ENCODE peak calls at places on chromosome 19, in four cellular contexts. Y, L, E and A are unnamed samples.

GRCh38 chr19:48568345-48568886 is 16.4 kb downstream of the SULT2B1 start:
- DNase-seq in Y (no peak), E (peak; percentile 52), L (peak; percentile 61), A (no peak)

GRCh38 chr19:6802336-6803035 is 30.0 kb downstream of the VAV1 start:
- DNase-seq in Y (no peak), L (no peak), E (no peak), A (peak; percentile 78)

GRCh38 chr19:1063030-1063908 is 3.7 kb upstream of the ARHGAP45 start:
- DNase-seq in E (peak; percentile 87), Y (peak; percentile 83), L (no peak), A (no peak)

GRCh38 chr19:16216744-16217670 is 19.3 kb downstream of the AP1M1 start:
- DNase-seq in E (no peak), Y (no peak), L (no peak), A (no peak)

GRCh38 chr19:1616396-1616795 is 11.1 kb upstream of the UQCR11 start:
- DNase-seq in E (no peak), L (no peak), Y (no peak), A (no peak)

GRCh38 chr19:21482863-21483276 is 22.5 kb upstream of the ZNF429 start:
- DNase-seq in E (peak; percentile 29), L (peak; percentile 6), Y (peak; percentile 72), A (no peak)

GRCh38 chr19:55811340-55811739 is 20.5 kb downstream of the NLRP11 start:
- DNase-seq in L (no peak), Y (no peak), E (no peak), A (no peak)

GRCh38 chr19:1134431-1134830 is 30.6 kb downstream of the GPX4 start:
- DNase-seq in L (no peak), Y (no peak), E (no peak), A (no peak)

GRCh38 chr19:29517412-29517811 is 8.4 kb upstream of the VSTM2B start:
- DNase-seq in E (no peak), L (no peak), Y (no peak), A (no peak)

GRCh38 chr19:27997069-27997468 is 1215.9 kb downstream of the UQCRFS1 start:
- DNase-seq in E (no peak), Y (no peak), L (no peak), A (no peak)

GRCh38 chr19:17086129-17086528 is 10.6 kb downstream of the MYO9B start:
- DNase-seq in Y (no peak), L (no peak), E (no peak), A (no peak)

GRCh38 chr19:55341191-55342043 is 1.7 kb downstream of the KMT5C start:
- DNase-seq in Y (peak; percentile 83), L (peak; percentile 40), E (peak; percentile 95), A (no peak)

GRCh38 chr19:7742575-7742974 is 4.8 kb downstream of the CD209 start:
- DNase-seq in L (no peak), Y (no peak), E (peak; percentile 52), A (no peak)

GRCh38 chr19:43555185-43555770 is 20.0 kb downstream of the XRCC1 start:
- DNase-seq in Y (peak; percentile 92), L (peak; percentile 62), E (peak; percentile 76), A (no peak)

GRCh38 chr19:41064974-41065569 is 23.2 kb upstream of the CYP2A13 start:
- DNase-seq in Y (no peak), L (no peak), E (peak; percentile 67), A (no peak)

GRCh38 chr19:7596191-7596937 is 701 bp downstream of the CAMSAP3 start:
- DNase-seq in E (no peak), Y (no peak), L (no peak), A (no peak)

GRCh38 chr19:12126707-12127106 is 13.4 kb downstream of the ZNF20 start:
- DNase-seq in E (peak; percentile 18), Y (peak; percentile 22), L (peak; percentile 24), A (no peak)
- TF ChIP-seq NR2C2 in E (no peak), Y (no peak), L (no peak), A (no peak)

GRCh38 chr19:36047835-36048234 is 6.2 kb downstream of the THAP8 start:
- DNase-seq in L (no peak), E (no peak), Y (no peak), A (no peak)

GRCh38 chr19:36051236-36051635 is 2.8 kb downstream of the THAP8 start:
- DNase-seq in Y (peak; percentile 73), L (peak; percentile 56), E (peak; percentile 49), A (no peak)

GRCh38 chr19:36046443-36047050 is 7.5 kb downstream of the THAP8 start:
- DNase-seq in Y (no peak), L (no peak), E (no peak), A (no peak)

GRCh38 chr19:36051637-36052036 is 2.4 kb downstream of the THAP8 start:
- DNase-seq in Y (peak; percentile 48), E (no peak), L (no peak), A (no peak)

GRCh38 chr19:36049080-36049698 is 4.9 kb downstream of the THAP8 start:
- DNase-seq in Y (no peak), L (no peak), E (no peak), A (no peak)
- TF ChIP-seq NR2C2 in Y (no peak), L (no peak), E (no peak), A (no peak)

DNA sequence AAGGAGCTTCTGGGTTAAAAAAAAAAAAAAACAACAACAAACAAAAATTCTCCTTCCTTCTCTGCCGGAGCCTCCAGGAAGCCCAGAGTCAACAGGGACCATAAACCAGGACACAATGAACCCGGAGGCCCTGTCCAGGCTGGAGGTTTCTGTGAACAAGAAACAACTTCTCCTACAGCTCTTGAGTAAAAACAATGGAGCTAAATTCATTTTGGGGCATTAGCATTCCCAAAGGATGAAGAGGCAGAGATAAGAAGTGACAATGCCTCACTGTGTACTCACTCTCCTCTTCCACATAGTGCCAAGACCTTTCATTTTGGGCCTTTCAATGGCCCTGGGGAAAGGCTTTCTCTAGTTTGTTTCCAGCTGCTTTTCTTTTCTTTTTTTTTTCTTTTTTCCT is 9.0 kb downstream of the RHPN2 start:
- DNase-seq in E (no peak), Y (no peak), L (no peak), A (no peak)
- TF ChIP-seq NR2C2 in E (no peak), Y (no peak), L (no peak), A (no peak)

DNA sequence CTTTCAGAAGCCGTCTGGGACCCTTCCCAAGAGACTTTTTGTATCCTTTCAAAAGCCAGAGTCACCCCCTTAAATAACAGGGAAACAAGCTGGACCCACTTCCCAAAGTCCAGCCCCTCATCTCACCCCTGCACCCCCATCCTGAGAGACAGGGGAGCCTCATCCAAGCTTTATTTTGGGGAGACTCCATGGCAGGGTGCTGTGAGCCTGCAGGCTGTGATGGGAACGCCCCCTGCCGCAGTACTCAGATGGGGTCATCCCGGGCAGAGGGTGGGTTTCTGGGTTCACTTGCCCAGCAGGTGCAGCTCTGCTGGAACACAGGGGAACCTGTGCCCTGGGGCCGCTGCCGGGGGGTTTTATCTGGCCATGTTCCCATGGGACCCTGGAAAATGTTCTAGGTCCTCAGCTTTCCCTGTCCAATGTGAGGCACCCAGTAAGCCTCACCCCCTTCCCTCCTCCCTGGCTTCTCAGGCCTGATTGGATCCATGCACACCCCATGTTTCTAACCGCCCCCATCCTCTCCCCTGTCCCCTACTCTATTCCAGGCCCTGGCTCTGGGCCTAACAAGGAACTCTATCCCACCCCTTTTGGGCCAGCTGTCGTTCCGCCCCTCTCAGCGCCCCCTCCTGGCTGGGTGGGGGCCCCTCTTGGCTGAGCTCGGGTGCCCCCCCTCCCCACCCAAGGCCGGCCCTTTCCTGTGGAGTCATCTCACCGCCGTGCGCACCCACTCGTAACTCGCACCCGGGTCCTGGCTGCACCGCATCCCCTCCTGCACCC is 1.0 kb downstream of the HIF3A start:
- DNase-seq in Y (peak; percentile 35), E (peak; percentile 55), L (no peak), A (no peak)
- TF ChIP-seq NR2C2 in Y (no peak), E (no peak), L (no peak), A (no peak)

DNA sequence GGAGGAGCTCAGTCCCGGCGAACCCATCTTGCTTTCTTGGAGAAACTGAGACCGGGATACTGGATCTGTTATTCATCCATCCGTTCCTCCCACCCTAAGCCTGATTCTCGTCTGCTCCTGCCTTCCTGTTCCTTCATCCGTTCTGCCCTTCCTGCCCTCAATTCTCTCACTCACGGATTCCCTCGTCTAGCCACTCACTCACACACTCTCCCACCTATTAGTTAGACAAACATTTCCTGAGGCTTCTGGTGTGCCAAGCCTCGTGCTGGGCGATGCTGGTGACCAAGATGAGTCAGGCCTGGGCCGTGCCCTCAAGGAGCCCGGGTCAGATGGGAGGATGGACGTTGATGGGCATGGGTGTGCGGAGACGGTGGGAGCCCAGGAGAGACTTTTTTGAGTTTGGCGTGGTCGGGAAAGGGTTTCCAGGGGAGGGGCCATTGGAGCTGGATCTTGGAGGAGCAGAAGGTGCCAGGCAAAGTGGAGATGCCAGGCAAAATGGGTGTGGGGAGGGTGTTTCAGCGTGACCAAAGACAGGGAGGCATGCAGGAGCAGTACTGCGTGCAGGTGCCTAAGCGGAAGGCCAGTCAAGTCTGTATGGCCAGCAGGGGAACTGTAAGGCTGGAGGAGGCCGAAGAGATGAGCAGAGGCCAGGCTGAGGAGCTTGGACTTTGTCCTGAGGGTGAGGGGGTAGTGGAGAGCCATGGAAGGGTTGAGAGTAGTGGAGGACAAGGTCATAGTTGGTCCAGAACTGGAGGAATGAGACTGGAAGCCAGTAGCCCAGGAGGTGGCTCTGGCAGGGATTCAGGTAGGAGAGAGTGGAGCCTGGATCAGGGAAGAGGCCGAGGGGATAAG is 7.4 kb upstream of the CNFN start:
- DNase-seq in Y (no peak), L (no peak), E (no peak), A (no peak)
- TF ChIP-seq NR2C2 in Y (no peak), L (no peak), E (no peak), A (no peak)

GRCh38 chr19:35843676-35844481 is 8.4 kb downstream of the NPHS1 start:
- DNase-seq in E (peak; percentile 85), L (no peak), Y (peak; percentile 96), A (no peak)
- TF ChIP-seq NR2C2 in E (no peak), L (peak; percentile 14), Y (no peak), A (no peak)